ENCODE peak calls at places on chromosomes 6 and 20, in nine cellular contexts. B is NCI-H226, L is fibroblast of the aortic adventitia, J is K562, Z is iPS-NIHi11, X is endothelial cell, T is ecto neural progenitor cell, U is LoVo, A is H9. F is an unnamed sample.

GRCh38 chr20:55567826-55568225 is 437.5 kb downstream of the CBLN4 start:
- DNase-seq in L (no peak), Z (no peak), B (no peak), U (no peak), J (no peak), A (no peak), T (no peak), X (no peak), F (no peak)

GRCh38 chr20:33465536-33466302 is 22.2 kb upstream of the SNTA1 start:
- DNase-seq in X (no peak), U (no peak), J (no peak), T (peak), Z (no peak), B (no peak), L (no peak), A (no peak), F (no peak)

GRCh38 chr6:2861822-2862164 is 20.1 kb upstream of the SERPINB1 start:
- DNase-seq in A (no peak), T (no peak), L (no peak), U (no peak), B (no peak), J (no peak), Z (no peak), X (no peak), F (no peak)

GRCh38 chr20:23193985-23194384 is 107.9 kb upstream of the CD93 start:
- DNase-seq in L (peak), U (no peak), B (no peak), T (no peak), A (no peak), X (no peak), J (no peak), Z (no peak), F (peak)

GRCh38 chr6:157879873-157880254 is 56.8 kb downstream of the SNX9 start:
- DNase-seq in U (no peak), Z (no peak), B (no peak), A (no peak), J (no peak), T (no peak), L (no peak), X (no peak), F (no peak)

GRCh38 chr6:46015119-46015968 is at the start of gene CLIC5:
- DNase-seq in Z (peak), X (peak), L (no peak), J (no peak), A (peak), T (peak), B (no peak), U (peak), F (no peak)

GRCh38 chr20:60011512-60012507 is 53.6 kb downstream of the CDH26 start:
- DNase-seq in J (no peak), U (no peak), Z (no peak), T (no peak), X (no peak), B (no peak), A (no peak), L (no peak), F (peak)

GRCh38 chr6:158938811-158939254 is 61.2 kb downstream of the RSPH3 start:
- DNase-seq in L (no peak), B (no peak), Z (no peak), J (peak), U (peak), T (peak), X (no peak), A (peak), F (no peak)

GRCh38 chr6:170244721-170245201 is 46.1 kb downstream of the DLL1 start:
- DNase-seq in B (no peak), U (no peak), L (no peak), T (no peak), X (no peak), Z (no peak), A (peak), J (no peak), F (no peak)

GRCh38 chr6:75546401-75546800 is 52.8 kb upstream of the FILIP1 start:
- DNase-seq in Z (no peak), A (no peak), X (no peak), T (no peak), L (peak), J (no peak), B (peak), U (no peak), F (peak)

GRCh38 chr6:106688177-106688951 is 59.0 kb downstream of the QRSL1 start:
- DNase-seq in Z (no peak), X (no peak), A (no peak), L (peak), B (no peak), T (no peak), U (no peak), J (no peak), F (peak)

GRCh38 chr20:10634683-10635411 is 39.0 kb downstream of the JAG1 start:
- DNase-seq in A (no peak), L (peak), J (no peak), X (no peak), Z (no peak), T (no peak), B (no peak), U (no peak), F (peak)

GRCh38 chr20:10848810-10849370 is 175.1 kb upstream of the JAG1 start:
- DNase-seq in J (no peak), Z (no peak), X (no peak), U (peak), A (peak), L (peak), B (peak), T (no peak), F (peak)

GRCh38 chr20:8764289-8764962 is 304.5 kb upstream of the PLCB4 start:
- DNase-seq in X (no peak), A (no peak), Z (no peak), L (peak), J (no peak), T (no peak), B (peak), U (peak), F (peak)

GRCh38 chr6:112044856-112045255 is 9.0 kb upstream of the CCN6 start:
- DNase-seq in X (no peak), A (no peak), B (peak), L (peak), Z (no peak), U (no peak), T (no peak), J (no peak), F (peak)

GRCh38 chr6:10838794-10839333 is 525 bp upstream of the MAK start:
- DNase-seq in A (no peak), U (no peak), L (no peak), J (no peak), X (no peak), B (no peak), T (no peak), Z (peak), F (no peak)

GRCh38 chr20:38932457-38933120 is 6.4 kb downstream of the FAM83D start:
- DNase-seq in L (peak), X (no peak), A (no peak), Z (no peak), B (peak), U (no peak), T (no peak), J (no peak), F (peak)

GRCh38 chr6:39059496-39060310 is 11.1 kb downstream of the GLP1R start:
- DNase-seq in U (no peak), Z (no peak), J (no peak), L (peak), T (no peak), A (no peak), B (no peak), X (no peak), F (peak)

GRCh38 chr6:15691250-15691869 is 28.5 kb upstream of the DTNBP1 start:
- DNase-seq in A (peak), U (peak), B (peak), T (peak), L (peak), X (peak), Z (peak), J (peak), F (peak)

GRCh38 chr6:89310929-89311328 is 4.2 kb downstream of the GABRR2 start:
- DNase-seq in B (no peak), T (no peak), U (no peak), J (no peak), Z (no peak), X (no peak), L (peak), A (no peak), F (peak)

GRCh38 chr6:87664943-87665342 is 37.1 kb downstream of the AKIRIN2 start:
- DNase-seq in T (no peak), Z (no peak), X (no peak), L (no peak), U (no peak), J (no peak), A (no peak), B (no peak), F (no peak)

GRCh38 chr6:116244284-116244683 is 9.6 kb downstream of the TSPYL4 start:
- DNase-seq in J (no peak), Z (no peak), B (no peak), U (no peak), T (no peak), A (no peak), X (no peak), L (no peak), F (no peak)

GRCh38 chr20:47373206-47373722 is 16.8 kb upstream of the ZMYND8 start:
- DNase-seq in B (no peak), X (no peak), T (no peak), A (no peak), L (no peak), U (no peak), J (no peak), Z (no peak), F (no peak)

GRCh38 chr6:121584591-121585369 is 149.3 kb downstream of the GJA1 start:
- DNase-seq in U (no peak), L (peak), B (peak), X (no peak), Z (no peak), T (no peak), A (no peak), J (no peak), F (no peak)

GRCh38 chr6:40640591-40641293 is 53.6 kb upstream of the LRFN2 start:
- DNase-seq in L (no peak), B (no peak), J (no peak), T (no peak), U (no peak), Z (no peak), A (no peak), X (no peak), F (no peak)

GRCh38 chr6:102848796-102849195 is 1455.3 kb downstream of the GRIK2 start:
- DNase-seq in T (no peak), U (no peak), X (no peak), Z (no peak), J (no peak), B (no peak), A (no peak), L (no peak), F (no peak)

GRCh38 chr6:154969796-154970195 is 25.3 kb upstream of the TIAM2 start:
- DNase-seq in X (no peak), J (no peak), L (no peak), U (no peak), A (no peak), Z (no peak), T (no peak), B (no peak), F (no peak)

GRCh38 chr20:24790746-24791283 is 158.3 kb upstream of the CST7 start:
- DNase-seq in X (no peak), Z (no peak), T (no peak), U (no peak), L (no peak), A (peak), J (no peak), B (no peak), F (no peak)

GRCh38 chr20:23129891-23130621 is 43.9 kb upstream of the CD93 start:
- DNase-seq in J (no peak), L (no peak), Z (no peak), B (no peak), X (no peak), A (no peak), T (no peak), U (no peak), F (no peak)

GRCh38 chr6:108621117-108621516 is 60.4 kb downstream of the FOXO3 start:
- DNase-seq in L (peak), J (no peak), T (no peak), A (no peak), X (no peak), U (peak), B (peak), Z (no peak), F (peak)

GRCh38 chr6:39425346-39426056 is 103.0 kb upstream of the KCNK16 start:
- DNase-seq in T (no peak), X (no peak), J (no peak), Z (no peak), B (peak), U (no peak), A (no peak), L (no peak), F (peak)

GRCh38 chr6:40719671-40720374 is 132.7 kb upstream of the LRFN2 start:
- DNase-seq in U (no peak), Z (no peak), A (peak), T (no peak), B (no peak), L (peak), X (peak), J (no peak), F (peak)